ENCODE peak calls at places on chromosome 4, in four cellular contexts. A is gastrocnemius medialis, E is aorta, V is ovary. F is an unnamed sample.

GRCh38 chr4:80201326-80202151 is 4.2 kb downstream of the PRDM8 start:
- DNase-seq in A (peak; percentile 25), E (peak; percentile 82), V (peak; percentile 71), F (no peak)

GRCh38 chr4:109094061-109094460 is 208.4 kb downstream of the COL25A1 start:
- DNase-seq in A (no peak), E (no peak), V (no peak), F (no peak)

GRCh38 chr4:159946983-159947645 is 844.2 kb downstream of the RAPGEF2 start:
- DNase-seq in A (no peak), E (no peak), V (no peak), F (peak; percentile 50)

GRCh38 chr4:119113033-119113655 is 22.5 kb upstream of the MYOZ2 start:
- DNase-seq in A (no peak), E (no peak), V (no peak), F (no peak)

GRCh38 chr4:60039908-60040307 is 1160.2 kb upstream of the ADGRL3 start:
- DNase-seq in A (no peak), E (no peak), V (no peak), F (no peak)

GRCh38 chr4:1720163-1720983 is 750 bp downstream of the TMEM129 start:
- DNase-seq in A (peak; percentile 40), E (peak; percentile 86), V (peak; percentile 45), F (peak; percentile 52)

GRCh38 chr4:21879187-21879586 is 69.4 kb downstream of the KCNIP4 start:
- DNase-seq in A (no peak), E (no peak), V (no peak), F (no peak)

GRCh38 chr4:10054571-10055041 is 33.3 kb upstream of the SLC2A9 start:
- DNase-seq in A (no peak), E (no peak), V (no peak), F (no peak)

GRCh38 chr4:12595986-12596385 is 888.2 kb downstream of the RAB28 start:
- DNase-seq in A (no peak), E (no peak), V (no peak), F (no peak)

GRCh38 chr4:122889726-122890125 is 32.7 kb downstream of the NUDT6 start:
- DNase-seq in A (no peak), E (no peak), V (no peak), F (no peak)

GRCh38 chr4:109701566-109702399 is 1.5 kb downstream of the CASP6 start:
- DNase-seq in A (no peak), E (no peak), V (no peak), F (peak; percentile 44)

GRCh38 chr4:80058740-80059139 is 14.3 kb downstream of the ANTXR2 start:
- DNase-seq in A (no peak), E (no peak), V (no peak), F (no peak)

GRCh38 chr4:70778888-70779422 is 57.2 kb downstream of the RUFY3 start:
- DNase-seq in A (no peak), E (no peak), V (no peak), F (no peak)

GRCh38 chr4:70768301-70768948 is 46.7 kb downstream of the RUFY3 start:
- DNase-seq in A (no peak), E (no peak), V (no peak), F (no peak)

GRCh38 chr4:70772929-70773555 is 51.3 kb downstream of the RUFY3 start:
- DNase-seq in A (no peak), E (no peak), V (no peak), F (no peak)
- H3K4me3 ChIP-seq in A (no peak overlapping the region), E (no peak overlapping the region), V (no peak overlapping the region), F (no peak overlapping the region)

GRCh38 chr4:20256381-20256881 is 4.7 kb downstream of the SLIT2 start:
- DNase-seq in A (no peak), E (no peak), V (no peak), F (no peak)
- H3K4me3 ChIP-seq in A (no peak overlapping the region), E (no peak overlapping the region), V (no peak overlapping the region), F (peak overlapping the region; percentile 58)

GRCh38 chr4:81215936-81216335 is 914 bp upstream of the PRKG2 start:
- DNase-seq in A (no peak), E (no peak), V (no peak), F (no peak)
- H3K4me3 ChIP-seq in A (no peak overlapping the region), E (no peak overlapping the region), V (no peak overlapping the region), F (no peak overlapping the region)

GRCh38 chr4:41540687-41541086 is 2.7 kb downstream of the LIMCH1 start:
- DNase-seq in A (no peak), E (no peak), V (no peak), F (no peak)
- H3K4me3 ChIP-seq in A (no peak overlapping the region), E (no peak overlapping the region), V (no peak overlapping the region), F (no peak overlapping the region)

GRCh38 chr4:87904627-87905026 is 70.9 kb upstream of the SPP1 start:
- DNase-seq in A (no peak), E (no peak), V (no peak), F (no peak)
- H3K4me3 ChIP-seq in A (no peak overlapping the region), E (no peak overlapping the region), V (no peak overlapping the region), F (no peak overlapping the region)

GRCh38 chr4:103718993-103719319 is 829 bp downstream of the TACR3 start:
- DNase-seq in A (no peak), E (no peak), V (no peak), F (no peak)
- H3K4me3 ChIP-seq in A (no peak overlapping the region), E (no peak overlapping the region), V (no peak overlapping the region), F (no peak overlapping the region)

GRCh38 chr4:82429728-82430192 is 502 bp downstream of the HNRNPDL start:
- DNase-seq in A (no peak), E (no peak), V (no peak), F (no peak)

GRCh38 chr4:82431026-82431745 is 796 bp downstream of the ENOPH1 start:
- DNase-seq in A (no peak), E (no peak), V (no peak), F (peak; percentile 54)

GRCh38 chr4:82428969-82429727 is 1.1 kb downstream of the HNRNPDL start:
- DNase-seq in A (peak; percentile 91), E (peak; percentile 97), V (peak; percentile 93), F (peak; percentile 91)

GRCh38 chr4:82430193-82431025 is at the start of the genes ENOPH1 and HNRNPDL:
- DNase-seq in A (peak; percentile 96), E (peak; percentile 99), V (peak; percentile 96), F (peak; percentile 98)

GRCh38 chr4:82428526-82428968 is 1.7 kb downstream of the HNRNPDL start:
- DNase-seq in A (no peak), E (no peak), V (no peak), F (no peak)
- H3K4me3 ChIP-seq in A (peak overlapping the region; percentile 81), E (peak overlapping the region; percentile 91), V (peak overlapping the region; percentile 95), F (peak overlapping the region; percentile 90)

DNA sequence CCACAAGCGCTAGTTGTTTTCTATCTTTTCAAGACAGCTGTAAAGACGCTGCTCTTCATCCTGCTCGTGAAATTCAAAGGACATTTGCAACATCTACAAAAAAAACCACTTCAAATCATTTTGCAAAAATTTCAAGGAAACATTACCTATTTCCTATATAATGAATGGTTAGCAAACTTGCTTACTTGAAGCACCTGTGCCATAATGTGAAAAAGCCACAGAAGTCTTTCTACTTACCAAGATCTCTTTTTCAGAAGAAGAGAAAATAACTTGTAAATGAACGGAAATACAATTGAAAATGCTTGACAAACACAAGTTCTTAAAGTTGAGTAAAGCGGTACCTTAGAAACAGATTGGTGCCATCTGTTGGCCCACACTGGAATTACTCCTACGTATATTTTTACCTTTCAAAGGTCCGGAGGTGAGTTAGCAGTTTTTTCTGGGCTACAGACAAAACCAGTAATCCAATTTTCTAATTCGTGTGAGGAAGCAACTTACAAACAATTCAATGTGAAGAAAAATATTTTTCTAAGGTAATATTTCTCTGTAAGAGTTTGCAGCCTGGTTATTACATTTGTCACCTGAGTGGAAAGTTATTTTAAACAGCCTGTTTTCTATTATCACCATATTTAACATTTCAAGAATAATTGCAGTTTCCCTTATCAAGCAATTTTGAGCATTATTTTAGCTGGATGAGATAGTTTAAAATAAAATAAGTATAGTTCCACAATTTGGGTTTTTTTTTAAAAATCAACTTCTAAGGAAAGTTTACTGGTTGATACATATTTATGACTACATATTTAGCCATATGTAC is at the start of gene TLR6:
- DNase-seq in A (no peak), E (no peak), V (peak; percentile 58), F (peak; percentile 70)
- H3K4me3 ChIP-seq in A (no peak within 1 kb of the TSS), E (peak within 1 kb of the TSS; percentile 9), V (peak within 1 kb of the TSS; percentile 19), F (peak within 1 kb of the TSS; percentile 16)

GRCh38 chr4:112234952-112235609 is 3.5 kb downstream of the AP1AR start:
- DNase-seq in A (peak; percentile 60), E (no peak), V (peak; percentile 79), F (peak; percentile 66)

GRCh38 chr4:112238833-112239232 is 7.2 kb downstream of the AP1AR start:
- DNase-seq in A (no peak), E (no peak), V (no peak), F (no peak)

GRCh38 chr4:112230879-112231778 is 458 bp upstream of the AP1AR start:
- DNase-seq in A (peak; percentile 96), E (peak; percentile 99), V (peak; percentile 98), F (peak; percentile 92)

GRCh38 chr4:112231779-112232713 is at the start of gene AP1AR:
- DNase-seq in A (peak; percentile 76), E (peak; percentile 94), V (peak; percentile 89), F (peak; percentile 94)

DNA sequence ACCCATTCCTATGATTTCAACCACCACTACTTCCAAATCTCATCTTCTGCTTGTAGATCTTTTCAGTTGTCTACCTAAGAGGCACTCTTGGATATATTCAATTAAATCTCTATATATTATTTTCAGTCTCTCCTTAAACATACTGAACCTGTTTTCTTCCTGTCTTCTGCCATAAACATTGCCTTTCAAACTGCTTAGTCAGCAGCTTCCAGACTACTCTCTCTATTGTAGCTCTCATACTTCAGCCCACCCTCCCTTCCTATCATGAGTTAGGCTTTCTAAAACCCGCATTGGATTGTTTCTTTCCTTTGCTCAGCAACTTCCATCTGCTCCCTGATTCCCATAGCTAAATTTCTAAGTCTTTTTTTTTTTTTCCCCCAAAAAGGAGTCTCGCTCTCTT is 4.5 kb downstream of the AP1AR start:
- DNase-seq in A (no peak), E (no peak), V (no peak), F (no peak)
- H3K4me3 ChIP-seq in A (no peak overlapping the region), E (no peak overlapping the region), V (no peak overlapping the region), F (no peak overlapping the region)

GRCh38 chr4:54104907-54105306 is 4.9 kb downstream of the GSX2 start:
- DNase-seq in A (no peak), E (no peak), V (no peak), F (no peak)

GRCh38 chr4:54107951-54108740 is 8.2 kb downstream of the GSX2 start:
- DNase-seq in A (no peak), E (no peak), V (no peak), F (no peak)

GRCh38 chr4:54110019-54110416 is 10.1 kb downstream of the GSX2 start:
- DNase-seq in A (no peak), E (no peak), V (no peak), F (no peak)

GRCh38 chr4:54109226-54110018 is 9.5 kb downstream of the GSX2 start:
- DNase-seq in A (no peak), E (no peak), V (no peak), F (peak; percentile 81)
- H3K4me3 ChIP-seq in A (peak overlapping the region; percentile 33), E (no peak overlapping the region), V (no peak overlapping the region), F (no peak overlapping the region)